ENCODE peak calls at places on chromosomes 4 and X, in nine cellular contexts. D, B, W, G, A, X, Y, P and F are unnamed samples.

GRCh38 chr4:11440481-11441181 is 11.9 kb upstream of the HS3ST1 start:
- DNase-seq in D (no peak), B (no peak), W (no peak), G (peak; percentile 73), A (no peak), X (no peak), Y (no peak), P (no peak), F (no peak)

GRCh38 chr4:7552466-7552865 is 117.7 kb upstream of the PSAPL1 start:
- DNase-seq in D (no peak), B (no peak), W (no peak), G (no peak), A (no peak), X (no peak), Y (no peak), P (no peak), F (no peak)

GRCh38 chrX:18983711-18984380 is at the start of gene PHKA2:
- DNase-seq in D (peak; percentile 42), B (no peak), W (no peak), G (peak; percentile 62), A (no peak), X (peak; percentile 57), Y (peak; percentile 31), P (no peak), F (no peak)

GRCh38 chrX:52422884-52423283 is 54.1 kb downstream of the XAGE2 start:
- DNase-seq in D (no peak), B (no peak), W (no peak), G (no peak), A (peak; percentile 25), X (no peak), Y (no peak), P (no peak), F (peak; percentile 84)

GRCh38 chr4:168677063-168677462 is 180.2 kb downstream of the PALLD start:
- DNase-seq in D (no peak), B (no peak), W (no peak), G (no peak), A (no peak), X (no peak), Y (no peak), P (no peak), F (no peak)

GRCh38 chr4:105551968-105552746 is at the start of gene ARHGEF38:
- DNase-seq in D (no peak), B (no peak), W (no peak), G (peak; percentile 78), A (no peak), X (no peak), Y (no peak), P (no peak), F (peak; percentile 45)

GRCh38 chr4:152458801-152459302 is 77.0 kb downstream of the FBXW7 start:
- DNase-seq in D (no peak), B (no peak), W (no peak), G (no peak), A (no peak), X (no peak), Y (no peak), P (peak; percentile 26), F (peak; percentile 67)

GRCh38 chr4:153071953-153072622 is 132.2 kb upstream of the TRIM2 start:
- DNase-seq in D (no peak), B (no peak), W (no peak), G (peak; percentile 48), A (no peak), X (no peak), Y (no peak), P (no peak), F (no peak)

GRCh38 chr4:16897351-16897750 is 1.1 kb downstream of the LDB2 start:
- DNase-seq in D (no peak), B (no peak), W (no peak), G (no peak), A (no peak), X (no peak), Y (no peak), P (no peak), F (peak; percentile 17)

GRCh38 chr4:75612306-75612705 is 18.0 kb downstream of the CDKL2 start:
- DNase-seq in D (no peak), B (no peak), W (no peak), G (no peak), A (no peak), X (no peak), Y (no peak), P (no peak), F (no peak)